ENCODE peak calls at places on chromosomes 3 and 15, in four cellular contexts. W is GM03348, B is Ammon's horn, T is A549. X is an unnamed sample.

GRCh38 chr3:149532463-149533180 is 58.1 kb downstream of the TM4SF4 start:
- DNase-seq in T (no peak), B (peak), W (no peak), X (no peak)

GRCh38 chr3:129226374-129226773 is 23.0 kb upstream of the COPG1 start:
- DNase-seq in B (peak), W (peak), T (peak), X (no peak)

GRCh38 chr3:129277829-129278271 is 820 bp upstream of the HMCES start:
- DNase-seq in T (peak), B (no peak), W (peak), X (no peak)

GRCh38 chr3:112561085-112561692 is 573 bp downstream of the ATG3 start:
- DNase-seq in W (peak), B (peak), T (peak), X (peak)

GRCh38 chr15:38460543-38460942 is 6.6 kb downstream of the FAM98B start:
- DNase-seq in W (no peak), B (no peak), T (no peak), X (no peak)

GRCh38 chr3:195453236-195453635 is 10.4 kb upstream of the ACAP2 start:
- DNase-seq in B (no peak), W (no peak), T (no peak), X (no peak)

GRCh38 chr3:61926913-61927312 is 365.5 kb downstream of the PTPRG start:
- DNase-seq in B (no peak), W (peak), T (no peak), X (no peak)

GRCh38 chr3:5057857-5058324 is 64.2 kb upstream of the ARL8B start:
- DNase-seq in W (peak), T (peak), B (peak), X (peak)

GRCh38 chr3:55571913-55572312 is 84.8 kb upstream of the WNT5A start:
- DNase-seq in T (no peak), W (peak), B (peak), X (no peak)

GRCh38 chr3:12194669-12195161 is 36.0 kb upstream of the TIMP4 start:
- DNase-seq in W (no peak), B (no peak), T (peak), X (peak)

GRCh38 chr3:10393514-10393913 is 72.6 kb upstream of the SEC13 start:
- DNase-seq in T (no peak), W (no peak), B (no peak), X (no peak)

GRCh38 chr3:153051427-153052095 is 110.5 kb upstream of the RAP2B start:
- DNase-seq in T (peak), B (no peak), W (peak), X (no peak)